ENCODE peak calls at places on chromosomes 6 and 20, in eight cellular contexts. L is HEK293T, N is H54, M is iPS DF 6.9, E is GF-D8, G is fibroblast of the aortic adventitia, W is cardiac fibroblast, X is colonic mucosa. K is an unnamed sample.

GRCh38 chr6:158605266-158605878 is 39.2 kb downstream of the DYNLT1 start:
- DNase-seq in L (peak; percentile 84), N (peak; percentile 30), M (peak; percentile 58), E (no peak), G (peak; percentile 82), W (peak; percentile 84), X (peak; percentile 73), K (peak; percentile 61)

GRCh38 chr20:689348-689747 is 13.7 kb upstream of the SCRT2 start:
- DNase-seq in L (no peak), N (no peak), M (no peak), E (no peak), G (no peak), W (no peak), X (no peak), K (no peak)

GRCh38 chr6:117531758-117532276 is 49.3 kb downstream of the DCBLD1 start:
- DNase-seq in L (no peak), N (no peak), M (no peak), E (no peak), G (no peak), W (no peak), X (no peak), K (no peak)

GRCh38 chr6:18883851-18884250 is 496.7 kb downstream of the RNF144B start:
- DNase-seq in L (no peak), N (no peak), M (no peak), E (no peak), G (no peak), W (no peak), X (no peak), K (no peak)

GRCh38 chr20:51731771-51732453 is 36.3 kb downstream of the ATP9A start:
- DNase-seq in L (no peak), N (no peak), M (no peak), E (no peak), G (no peak), W (no peak), X (no peak), K (no peak)

GRCh38 chr6:89311853-89312531 is 3.1 kb downstream of the GABRR2 start:
- DNase-seq in L (peak; percentile 38), N (peak; percentile 23), M (peak; percentile 73), E (no peak), G (peak; percentile 88), W (peak; percentile 86), X (peak; percentile 56), K (no peak)

GRCh38 chr6:31734703-31735500 is 1.4 kb downstream of the CLIC1 start:
- DNase-seq in L (no peak), N (peak; percentile 69), M (no peak), E (peak; percentile 52), G (peak; percentile 46), W (peak; percentile 86), X (peak; percentile 83), K (peak; percentile 82)

GRCh38 chr20:47315339-47315662 is 41.2 kb downstream of the ZMYND8 start:
- DNase-seq in L (no peak), N (no peak), M (no peak), E (no peak), G (peak; percentile 23), W (peak; percentile 70), X (no peak), K (no peak)

GRCh38 chr6:7051780-7052440 is 55.9 kb upstream of the RREB1 start:
- DNase-seq in L (peak; percentile 52), N (peak; percentile 40), M (no peak), E (peak; percentile 22), G (no peak), W (no peak), X (peak; percentile 73), K (peak; percentile 50)

GRCh38 chr6:71468841-71469750 is 180.5 kb downstream of the OGFRL1 start:
- DNase-seq in L (no peak), N (no peak), M (no peak), E (no peak), G (peak; percentile 92), W (peak; percentile 86), X (no peak), K (no peak)

GRCh38 chr6:28929887-28930620 is 6.3 kb upstream of the TRIM27 start:
- DNase-seq in L (no peak), N (no peak), M (no peak), E (no peak), G (no peak), W (no peak), X (no peak), K (no peak)

GRCh38 chr6:159695984-159696383 is 2.9 kb upstream of the SOD2 start:
- DNase-seq in L (no peak), N (no peak), M (no peak), E (no peak), G (no peak), W (peak; percentile 64), X (no peak), K (no peak)

GRCh38 chr6:122947355-122947754 is 48.7 kb upstream of the CLVS2 start:
- DNase-seq in L (peak; percentile 58), N (no peak), M (peak; percentile 25), E (no peak), G (peak; percentile 3), W (peak; percentile 61), X (no peak), K (no peak)

GRCh38 chr20:32959351-32960221 is 44.6 kb downstream of the SUN5 start:
- DNase-seq in L (peak; percentile 6), N (no peak), M (no peak), E (no peak), G (no peak), W (no peak), X (no peak), K (no peak)

GRCh38 chr6:14382381-14383236 is 265.0 kb downstream of the CD83 start:
- DNase-seq in L (no peak), N (no peak), M (no peak), E (no peak), G (no peak), W (no peak), X (no peak), K (no peak)

GRCh38 chr6:141169419-141169818 is 963.3 kb upstream of the GJE1 start:
- DNase-seq in L (no peak), N (no peak), M (peak; percentile 22), E (no peak), G (peak; percentile 65), W (peak; percentile 91), X (no peak), K (no peak)

GRCh38 chr6:105384004-105384403 is 18.9 kb downstream of the PREP start:
- DNase-seq in L (no peak), N (no peak), M (no peak), E (no peak), G (no peak), W (no peak), X (peak; percentile 68), K (no peak)

GRCh38 chr20:1900321-1900791 is 5.1 kb downstream of the SIRPA start:
- DNase-seq in L (peak; percentile 81), N (peak; percentile 84), M (peak; percentile 78), E (peak; percentile 15), G (peak; percentile 87), W (peak; percentile 73), X (peak; percentile 47), K (peak; percentile 95)

GRCh38 chr6:18264338-18265098 is at the start of gene DEK:
- DNase-seq in L (peak; percentile 85), N (peak; percentile 76), M (peak; percentile 39), E (peak; percentile 77), G (peak; percentile 77), W (peak; percentile 83), X (peak; percentile 91), K (peak; percentile 85)

GRCh38 chr6:41335943-41336342 is 535 bp downstream of the NCR2 start:
- DNase-seq in L (no peak), N (no peak), M (no peak), E (no peak), G (no peak), W (no peak), X (no peak), K (no peak)

K was measured in 8988T.